ENCODE peak calls at places on chromosomes 16 and 17, in nine cellular contexts. One of them, this sample, is unnamed. For H3K4me1, the result is how much of the 10 kb centered on the place peaks cover.

GRCh38 chr17:39236383-39236927 is 10.7 kb upstream of the STAC2 start:
- DNase-seq in tibial nerve: no peak
- DNase-seq in H1: no peak
- DNase-seq in endodermal cell: peak
- DNase-seq in adrenal gland: no peak
- DNase-seq in fibroblast of lung: no peak
- DNase-seq in CD8-positive, alpha-beta T cell: no peak
- DNase-seq in spleen: peak
- DNase-seq in psoas muscle: no peak
- DNase-seq in this sample: no peak

GRCh38 chr17:63349478-63350000 is 96.6 kb downstream of the CYB561 start:
- DNase-seq in spleen: no peak
- DNase-seq in endodermal cell: no peak
- DNase-seq in H1: no peak
- DNase-seq in fibroblast of lung: peak
- DNase-seq in adrenal gland: no peak
- DNase-seq in psoas muscle: no peak
- DNase-seq in CD8-positive, alpha-beta T cell: no peak
- DNase-seq in tibial nerve: no peak
- DNase-seq in this sample: no peak

GRCh38 chr16:86834451-86835035 is 256.2 kb downstream of the FOXL1 start:
- DNase-seq in psoas muscle: no peak
- DNase-seq in adrenal gland: no peak
- DNase-seq in tibial nerve: no peak
- DNase-seq in H1: peak
- DNase-seq in endodermal cell: peak
- DNase-seq in spleen: no peak
- DNase-seq in fibroblast of lung: peak
- DNase-seq in CD8-positive, alpha-beta T cell: no peak
- DNase-seq in this sample: no peak

GRCh38 chr17:61253937-61254677 is 145.5 kb upstream of the TBX2 start:
- DNase-seq in adrenal gland: no peak
- DNase-seq in CD8-positive, alpha-beta T cell: no peak
- DNase-seq in psoas muscle: no peak
- DNase-seq in endodermal cell: peak
- DNase-seq in spleen: no peak
- DNase-seq in H1: no peak
- DNase-seq in fibroblast of lung: no peak
- DNase-seq in tibial nerve: no peak
- DNase-seq in this sample: no peak

GRCh38 chr17:59469786-59470485 is 95.5 kb upstream of the DHX40 start:
- DNase-seq in spleen: no peak
- DNase-seq in adrenal gland: peak
- DNase-seq in endodermal cell: peak
- DNase-seq in CD8-positive, alpha-beta T cell: no peak
- DNase-seq in H1: no peak
- DNase-seq in fibroblast of lung: no peak
- DNase-seq in psoas muscle: no peak
- DNase-seq in tibial nerve: no peak
- DNase-seq in this sample: no peak

GRCh38 chr17:7213895-7214299 is 5.7 kb downstream of the DLG4 start:
- DNase-seq in adrenal gland: peak
- DNase-seq in psoas muscle: no peak
- DNase-seq in spleen: no peak
- DNase-seq in tibial nerve: peak
- DNase-seq in CD8-positive, alpha-beta T cell: no peak
- DNase-seq in fibroblast of lung: peak
- DNase-seq in H1: peak
- DNase-seq in endodermal cell: peak
- DNase-seq in this sample: peak

GRCh38 chr17:21400816-21401593 is 24.8 kb downstream of the KCNJ12 start:
- DNase-seq in CD8-positive, alpha-beta T cell: no peak
- DNase-seq in adrenal gland: no peak
- DNase-seq in endodermal cell: peak
- DNase-seq in psoas muscle: no peak
- DNase-seq in tibial nerve: no peak
- DNase-seq in spleen: no peak
- DNase-seq in fibroblast of lung: no peak
- DNase-seq in H1: no peak
- DNase-seq in this sample: no peak

GRCh38 chr16:65534121-65534528 is 412.3 kb upstream of the CDH11 start:
- DNase-seq in tibial nerve: no peak
- DNase-seq in endodermal cell: no peak
- DNase-seq in CD8-positive, alpha-beta T cell: no peak
- DNase-seq in psoas muscle: no peak
- DNase-seq in spleen: no peak
- DNase-seq in fibroblast of lung: peak
- DNase-seq in adrenal gland: no peak
- DNase-seq in H1: no peak
- DNase-seq in this sample: no peak

GRCh38 chr17:55440391-55440790 is 18.8 kb upstream of the MMD start:
- DNase-seq in fibroblast of lung: no peak
- DNase-seq in adrenal gland: peak
- DNase-seq in tibial nerve: no peak
- DNase-seq in endodermal cell: no peak
- DNase-seq in psoas muscle: no peak
- DNase-seq in CD8-positive, alpha-beta T cell: no peak
- DNase-seq in H1: no peak
- DNase-seq in spleen: no peak
- DNase-seq in this sample: no peak

GRCh38 chr16:58236231-58236690 is 38.4 kb upstream of the CSNK2A2 start:
- DNase-seq in CD8-positive, alpha-beta T cell: peak
- DNase-seq in fibroblast of lung: peak
- DNase-seq in tibial nerve: peak
- DNase-seq in endodermal cell: peak
- DNase-seq in spleen: peak
- DNase-seq in H1: peak
- DNase-seq in adrenal gland: peak
- DNase-seq in psoas muscle: peak
- DNase-seq in this sample: peak

GRCh38 chr17:75684924-75685323 is 17.8 kb downstream of the SAP30BP start:
- DNase-seq in CD8-positive, alpha-beta T cell: no peak
- DNase-seq in psoas muscle: no peak
- DNase-seq in tibial nerve: peak
- DNase-seq in adrenal gland: no peak
- DNase-seq in H1: no peak
- DNase-seq in endodermal cell: no peak
- DNase-seq in spleen: peak
- DNase-seq in fibroblast of lung: peak
- DNase-seq in this sample: no peak

GRCh38 chr17:58337600-58338453 is 9.2 kb upstream of the TSPOAP1 start:
- DNase-seq in adrenal gland: peak
- DNase-seq in fibroblast of lung: peak
- DNase-seq in psoas muscle: peak
- DNase-seq in spleen: peak
- DNase-seq in H1: peak
- DNase-seq in endodermal cell: peak
- DNase-seq in CD8-positive, alpha-beta T cell: peak
- DNase-seq in tibial nerve: peak
- DNase-seq in this sample: peak

GRCh38 chr17:67525239-67526135 is 148.4 kb downstream of the PITPNC1 start:
- DNase-seq in H1: no peak
- DNase-seq in adrenal gland: no peak
- DNase-seq in fibroblast of lung: no peak
- DNase-seq in tibial nerve: no peak
- DNase-seq in endodermal cell: peak
- DNase-seq in psoas muscle: no peak
- DNase-seq in CD8-positive, alpha-beta T cell: no peak
- DNase-seq in spleen: no peak
- DNase-seq in this sample: no peak

GRCh38 chr17:60577147-60577925 is 22.7 kb upstream of the PPM1D start:
- DNase-seq in spleen: no peak
- DNase-seq in H1: no peak
- DNase-seq in fibroblast of lung: peak
- DNase-seq in adrenal gland: peak
- DNase-seq in CD8-positive, alpha-beta T cell: no peak
- DNase-seq in tibial nerve: peak
- DNase-seq in psoas muscle: no peak
- DNase-seq in endodermal cell: peak
- DNase-seq in this sample: no peak

DNA sequence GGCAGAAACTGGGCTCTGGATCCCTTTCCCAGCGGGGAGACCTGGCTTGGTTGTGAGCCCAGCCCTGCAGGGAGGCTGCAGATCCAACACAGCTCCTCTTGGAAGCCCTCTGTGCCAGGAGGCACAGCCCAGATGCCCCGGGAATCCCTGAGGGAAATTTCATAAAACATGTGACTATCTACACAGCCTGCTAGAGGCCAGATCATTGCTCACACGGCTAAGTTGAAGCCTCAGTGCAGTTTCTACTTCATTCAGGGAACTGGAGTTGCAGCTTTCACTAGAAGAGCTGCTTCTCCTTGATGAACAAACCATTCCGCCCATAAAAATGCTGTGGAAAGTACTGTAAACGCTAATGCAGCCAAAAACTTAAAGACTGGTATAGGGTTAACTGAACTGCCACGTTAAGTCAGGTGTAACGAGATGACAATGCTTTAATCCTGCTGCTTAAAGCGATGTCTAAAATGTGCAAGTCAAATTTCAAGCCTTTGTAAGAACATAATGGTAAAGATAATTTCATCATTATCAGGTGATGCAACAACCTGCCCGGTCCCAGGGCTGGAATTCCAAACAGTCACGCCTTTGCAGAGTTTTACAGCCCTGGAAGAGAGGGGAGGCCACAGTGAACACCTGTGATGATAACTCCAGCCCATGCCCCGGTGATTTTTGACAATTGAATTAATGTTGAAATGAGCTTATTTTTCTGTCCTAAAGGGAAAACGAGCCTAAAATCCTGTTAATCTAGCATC is 172.5 kb downstream of the ZFHX3 start:
- DNase-seq in psoas muscle: no peak
- DNase-seq in adrenal gland: no peak
- DNase-seq in fibroblast of lung: no peak
- DNase-seq in H1: no peak
- DNase-seq in CD8-positive, alpha-beta T cell: no peak
- DNase-seq in spleen: no peak
- DNase-seq in tibial nerve: no peak
- DNase-seq in endodermal cell: no peak
- DNase-seq in this sample: no peak
- H3K27ac ChIP-seq in psoas muscle: no peak
- H3K27ac ChIP-seq in adrenal gland: no peak
- H3K27ac ChIP-seq in fibroblast of lung: peak
- H3K27ac ChIP-seq in H1: no peak
- H3K27ac ChIP-seq in CD8-positive, alpha-beta T cell: no peak
- H3K27ac ChIP-seq in spleen: peak
- H3K27ac ChIP-seq in tibial nerve: no peak
- H3K27ac ChIP-seq in endodermal cell: no peak
- H3K27ac ChIP-seq in this sample: peak

GRCh38 chr17:44269118-44269794 is 1.3 kb upstream of the SLC4A1 start:
- DNase-seq in psoas muscle: no peak
- DNase-seq in endodermal cell: no peak
- DNase-seq in CD8-positive, alpha-beta T cell: no peak
- DNase-seq in fibroblast of lung: no peak
- DNase-seq in spleen: no peak
- DNase-seq in tibial nerve: no peak
- DNase-seq in H1: no peak
- DNase-seq in adrenal gland: no peak
- DNase-seq in this sample: no peak
- TF ChIP-seq CTCF in psoas muscle: no peak
- TF ChIP-seq CTCF in endodermal cell: no peak
- TF ChIP-seq CTCF in CD8-positive, alpha-beta T cell: no peak
- TF ChIP-seq CTCF in fibroblast of lung: no peak
- TF ChIP-seq CTCF in spleen: no peak
- TF ChIP-seq CTCF in tibial nerve: no peak
- TF ChIP-seq CTCF in H1: no peak
- TF ChIP-seq CTCF in adrenal gland: no peak
- TF ChIP-seq CTCF in this sample: no peak

DNA sequence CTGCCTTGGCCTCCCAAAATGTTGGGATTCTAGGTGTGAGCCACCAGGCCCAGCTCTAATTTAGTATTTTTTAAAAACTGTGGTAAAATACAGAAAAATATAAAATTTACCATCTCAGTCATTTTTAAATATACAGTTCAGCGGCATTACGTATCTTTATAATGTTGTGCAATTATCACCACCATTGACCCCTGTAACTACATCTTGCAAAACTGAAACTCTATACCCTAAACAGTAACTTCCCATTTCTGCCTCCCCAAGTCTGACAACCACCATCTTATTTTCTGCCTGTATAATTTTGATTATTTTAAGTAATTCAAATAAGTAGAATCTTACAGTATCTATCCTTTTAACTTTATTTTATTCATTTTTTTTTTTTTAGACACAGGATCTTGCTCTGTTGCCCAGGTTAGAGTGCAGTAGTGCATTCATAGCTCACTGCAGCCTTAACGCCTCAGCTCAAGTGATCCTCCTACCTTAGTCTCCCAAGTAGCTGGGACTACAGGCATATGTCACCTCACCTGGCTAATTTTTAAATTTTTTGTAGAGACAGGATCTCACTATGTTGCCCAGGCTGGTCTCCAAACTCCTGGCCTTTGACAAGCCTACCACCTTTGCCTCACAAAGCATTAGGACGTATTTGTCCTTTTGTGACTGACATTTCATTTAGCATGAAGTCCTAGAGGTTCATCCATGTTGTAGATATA is 10.9 kb upstream of the GGA2 start:
- DNase-seq in tibial nerve: no peak
- DNase-seq in adrenal gland: no peak
- DNase-seq in psoas muscle: no peak
- DNase-seq in fibroblast of lung: no peak
- DNase-seq in endodermal cell: no peak
- DNase-seq in CD8-positive, alpha-beta T cell: no peak
- DNase-seq in H1: no peak
- DNase-seq in spleen: no peak
- DNase-seq in this sample: no peak
- H3K4me1 ChIP-seq in tibial nerve: under half
- H3K4me1 ChIP-seq in adrenal gland: under half
- H3K4me1 ChIP-seq in psoas muscle: under half
- H3K4me1 ChIP-seq in fibroblast of lung: under half
- H3K4me1 ChIP-seq in endodermal cell: under half
- H3K4me1 ChIP-seq in CD8-positive, alpha-beta T cell: under half
- H3K4me1 ChIP-seq in H1: under half
- H3K4me1 ChIP-seq in spleen: half or more
- H3K4me1 ChIP-seq in this sample: under half

DNA sequence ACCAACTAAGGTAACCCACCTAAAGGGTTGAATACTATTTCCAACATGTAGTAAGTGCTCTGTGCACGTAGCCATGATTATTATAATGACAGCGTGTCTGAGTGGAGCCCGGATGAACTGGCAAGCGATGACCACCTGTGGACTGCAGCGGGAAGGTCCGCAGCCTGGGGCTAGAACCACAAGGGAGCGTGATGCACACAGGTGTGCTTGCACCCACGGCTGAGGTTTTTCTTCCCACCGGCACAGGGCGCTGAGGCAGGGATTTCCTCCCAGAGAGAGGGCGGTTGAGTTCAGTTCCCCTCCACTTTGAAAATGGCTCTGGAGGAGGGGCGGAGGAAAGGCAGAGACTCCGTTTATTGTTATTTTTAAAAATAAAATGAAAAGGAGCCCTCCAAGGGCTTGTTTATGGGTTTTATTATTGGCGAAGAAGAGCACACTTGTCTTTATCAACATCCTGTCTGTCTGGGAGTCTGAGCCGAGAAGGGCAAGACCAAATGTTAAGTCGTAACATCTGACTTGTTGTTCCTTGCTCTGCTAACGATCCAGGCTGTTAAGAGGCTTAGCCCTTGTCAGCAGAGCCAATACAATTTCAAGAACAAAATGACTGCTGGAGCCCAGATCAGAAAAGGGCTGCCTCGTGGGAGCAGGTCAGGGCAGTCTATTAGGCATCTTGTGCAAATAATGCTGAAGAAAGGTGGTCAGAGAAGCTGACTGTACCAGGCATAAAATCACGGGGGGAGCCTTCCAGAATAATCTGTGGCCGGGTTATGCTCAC is 221.6 kb upstream of the HSBP1 start:
- DNase-seq in adrenal gland: no peak
- DNase-seq in fibroblast of lung: no peak
- DNase-seq in endodermal cell: no peak
- DNase-seq in H1: no peak
- DNase-seq in CD8-positive, alpha-beta T cell: no peak
- DNase-seq in psoas muscle: no peak
- DNase-seq in spleen: no peak
- DNase-seq in tibial nerve: no peak
- DNase-seq in this sample: no peak
- H3K27ac ChIP-seq in adrenal gland: no peak
- H3K27ac ChIP-seq in fibroblast of lung: no peak
- H3K27ac ChIP-seq in endodermal cell: peak
- H3K27ac ChIP-seq in H1: no peak
- H3K27ac ChIP-seq in CD8-positive, alpha-beta T cell: no peak
- H3K27ac ChIP-seq in psoas muscle: no peak
- H3K27ac ChIP-seq in spleen: no peak
- H3K27ac ChIP-seq in tibial nerve: no peak
- H3K27ac ChIP-seq in this sample: no peak